ENCODE peak calls at places on chromosomes 5 and 9, in ten cellular contexts. F, B, T, Z, Y, G, O, J, L and D are unnamed samples.

GRCh38 chr5:56028708-56029107 is 33.9 kb upstream of the IL6ST start:
- DNase-seq in L (no peak), T (no peak), J (no peak), B (no peak), O (no peak), Z (no peak), G (no peak), Y (no peak), F (no peak), D (no peak)

GRCh38 chr5:107602896-107603295 is 67.8 kb downstream of the EFNA5 start:
- DNase-seq in Y (no peak), F (no peak), J (no peak), G (no peak), Z (no peak), T (no peak), B (no peak), O (no peak), L (no peak), D (no peak)

GRCh38 chr5:135822286-135822685 is 12.2 kb upstream of the SLC25A48 start:
- DNase-seq in F (no peak), L (no peak), G (no peak), O (no peak), B (no peak), Z (no peak), T (no peak), Y (no peak), J (no peak), D (no peak)

GRCh38 chr9:4386819-4387218 is 87.0 kb upstream of the GLIS3 start:
- DNase-seq in J (no peak), L (no peak), Z (no peak), G (no peak), O (no peak), B (no peak), T (no peak), Y (no peak), F (no peak), D (no peak)

GRCh38 chr5:107618233-107618632 is 52.5 kb downstream of the EFNA5 start:
- DNase-seq in T (no peak), Y (no peak), F (no peak), O (no peak), Z (no peak), J (no peak), G (no peak), L (no peak), B (no peak), D (no peak)

GRCh38 chr9:88987646-88988045 is 3.6 kb upstream of the S1PR3 start:
- DNase-seq in L (no peak), G (no peak), B (no peak), F (no peak), T (no peak), Y (no peak), O (no peak), J (no peak), Z (no peak), D (no peak)

GRCh38 chr5:167653645-167654106 is 637.8 kb upstream of the WWC1 start:
- DNase-seq in G (no peak), B (no peak), T (peak; percentile 77), Z (no peak), O (no peak), L (peak; percentile 35), F (no peak), Y (no peak), J (no peak), D (no peak)

GRCh38 chr9:104118916-104119315 is 24.8 kb downstream of the SMC2 start:
- DNase-seq in O (no peak), J (no peak), L (no peak), B (no peak), Y (no peak), Z (no peak), G (no peak), T (no peak), F (no peak), D (no peak)

GRCh38 chr9:98538626-98539031 is 170.1 kb downstream of the GABBR2 start:
- DNase-seq in Y (no peak), L (peak; percentile 44), Z (no peak), B (no peak), T (peak; percentile 58), G (no peak), J (no peak), F (peak; percentile 89), O (no peak), D (no peak)

GRCh38 chr5:123545506-123545905 is 33.5 kb downstream of the CSNK1G3 start:
- DNase-seq in O (no peak), F (no peak), Z (no peak), T (peak; percentile 27), B (peak; percentile 39), G (no peak), L (peak; percentile 15), J (no peak), Y (no peak), D (no peak)

GRCh38 chr5:59174248-59174844 is 591.5 kb downstream of the RAB3C start:
- DNase-seq in Z (peak; percentile 2), F (peak; percentile 58), O (no peak), T (peak; percentile 84), J (peak; percentile 43), Y (peak; percentile 31), G (peak; percentile 22), B (peak; percentile 35), L (peak; percentile 69), D (peak; percentile 37)

GRCh38 chr9:134171316-134172197 is 7.2 kb upstream of the RNU6ATAC start:
- DNase-seq in Z (no peak), F (no peak), J (peak; percentile 73), B (no peak), T (peak; percentile 89), L (peak; percentile 75), O (no peak), G (peak; percentile 47), Y (no peak), D (no peak)

GRCh38 chr5:159050408-159051091 is 49.2 kb downstream of the EBF1 start:
- DNase-seq in O (no peak), F (peak; percentile 14), G (no peak), B (no peak), Z (no peak), L (peak; percentile 50), T (peak; percentile 80), Y (no peak), J (no peak), D (no peak)

GRCh38 chr5:163953883-163954282 is 448.5 kb downstream of the MAT2B start:
- DNase-seq in B (no peak), Y (no peak), J (no peak), F (no peak), Z (no peak), G (no peak), T (no peak), O (no peak), L (no peak), D (no peak)

GRCh38 chr5:148268556-148268955 is at the start of gene SPINK13:
- DNase-seq in J (no peak), G (no peak), Z (no peak), O (no peak), Y (no peak), F (no peak), T (peak; percentile 52), L (peak; percentile 74), B (no peak), D (no peak)

GRCh38 chr9:14822666-14823065 is 87.6 kb downstream of the FREM1 start:
- DNase-seq in J (no peak), G (no peak), F (no peak), B (no peak), Z (no peak), L (no peak), O (no peak), T (no peak), Y (no peak), D (no peak)

GRCh38 chr5:141623197-141623596 is 4.4 kb upstream of the DIAPH1 start:
- DNase-seq in O (no peak), Y (no peak), L (no peak), T (no peak), Z (no peak), J (no peak), F (no peak), B (no peak), G (no peak), D (no peak)

GRCh38 chr5:15248731-15249130 is 251.2 kb upstream of the FBXL7 start:
- DNase-seq in G (no peak), L (no peak), J (no peak), B (no peak), Y (no peak), F (no peak), O (no peak), Z (no peak), T (no peak), D (no peak)

GRCh38 chr5:57175586-57175985 is 1.7 kb downstream of the GPBP1 start:
- DNase-seq in G (no peak), T (no peak), Z (no peak), F (no peak), O (no peak), B (no peak), Y (no peak), J (no peak), L (peak; percentile 30), D (no peak)

GRCh38 chr5:38830521-38831051 is 15.2 kb upstream of the OSMR start:
- DNase-seq in Y (no peak), B (no peak), L (peak; percentile 37), O (no peak), G (no peak), Z (no peak), J (no peak), T (no peak), F (no peak), D (no peak)

GRCh38 chr5:150137168-150137957 is 18.3 kb downstream of the PDGFRB start:
- DNase-seq in J (no peak), O (no peak), Z (no peak), F (no peak), L (peak; percentile 64), B (no peak), T (no peak), G (peak; percentile 54), Y (no peak), D (no peak)

GRCh38 chr9:134770972-134771971 is 109.3 kb upstream of the FCN2 start:
- DNase-seq in B (no peak), G (no peak), O (no peak), Y (no peak), J (no peak), L (no peak), T (no peak), Z (no peak), F (no peak), D (no peak)

GRCh38 chr9:88732128-88732527 is 197.2 kb downstream of the NXNL2 start:
- DNase-seq in B (no peak), L (peak; percentile 66), G (no peak), F (no peak), Z (no peak), Y (no peak), O (peak; percentile 7), T (no peak), J (no peak), D (no peak)

GRCh38 chr9:82170871-82171270 is 182.3 kb downstream of the SPATA31D1 start:
- DNase-seq in B (no peak), O (no peak), Y (no peak), J (no peak), L (no peak), F (no peak), G (no peak), T (peak; percentile 81), Z (no peak), D (no peak)

GRCh38 chr5:40386293-40386692 is 293.4 kb upstream of the PTGER4 start:
- DNase-seq in L (peak; percentile 46), B (no peak), Z (no peak), Y (no peak), J (no peak), F (no peak), T (peak; percentile 35), O (no peak), G (no peak), D (no peak)

GRCh38 chr5:71011194-71011792 is 13.8 kb downstream of the NAIP start:
- DNase-seq in T (no peak), G (no peak), J (no peak), B (no peak), Y (no peak), F (no peak), Z (no peak), O (no peak), L (no peak), D (no peak)

GRCh38 chr9:109092051-109092580 is 27.6 kb downstream of the TMEM245 start:
- DNase-seq in Y (no peak), B (no peak), L (no peak), Z (no peak), O (no peak), G (no peak), F (no peak), T (no peak), J (no peak), D (no peak)

GRCh38 chr5:4199461-4199860 is 603.8 kb downstream of the IRX1 start:
- DNase-seq in G (no peak), B (no peak), Z (no peak), Y (no peak), J (no peak), F (no peak), L (no peak), O (no peak), T (no peak), D (no peak)